ENCODE peak calls at places on chromosomes 5 and 9, in seven cellular contexts. E is HCT116; J is stimulated activated CD4-positive, alpha-beta T cell treated with anti-CD3 and anti-CD28 coated beads, Interleukin-2, amount 100 ng/mL, for 48 hours; A is kidney tubule cell; H is NCI-H2081 treated with DMSO at 0.1 percent for 48 hours; M is posterior cingulate gyrus; T is NCI-H345. D is an unnamed sample.
A peak's percentile ranks its signal among the peaks of the same experiment; 100 is the strongest.

GRCh38 chr5:91049800-91050199 is 333.3 kb downstream of the ARRDC3 start:
- DNase-seq in A (peak; percentile 62), M (no peak), H (no peak), T (no peak), J (no peak), E (no peak), D (no peak)

GRCh38 chr9:801399-802071 is 40.0 kb upstream of the DMRT1 start:
- DNase-seq in E (no peak), T (no peak), H (no peak), M (no peak), A (peak; percentile 65), J (no peak), D (no peak)

GRCh38 chr9:109477269-109478203 is 20.6 kb downstream of the PTPN3 start:
- DNase-seq in A (peak; percentile 100), M (no peak), E (peak; percentile 74), T (peak; percentile 41), H (no peak), J (no peak), D (no peak)

GRCh38 chr5:139755892-139756671 is 39.5 kb upstream of the PSD2 start:
- DNase-seq in T (peak; percentile 36), H (no peak), M (no peak), A (no peak), J (no peak), E (no peak), D (no peak)

GRCh38 chr9:122827759-122828090 is 663 bp downstream of the PDCL start:
- DNase-seq in M (no peak), T (peak; percentile 53), A (peak; percentile 29), E (no peak), J (no peak), H (no peak), D (no peak)

GRCh38 chr5:10671041-10672008 is 89.7 kb downstream of the DAP start:
- DNase-seq in M (no peak), E (no peak), H (no peak), A (peak; percentile 6), J (no peak), T (no peak), D (peak; percentile 41)

GRCh38 chr5:34534237-34535108 is 121.7 kb upstream of the RAI14 start:
- DNase-seq in E (no peak), M (no peak), A (peak; percentile 91), J (no peak), T (no peak), H (no peak), D (no peak)

GRCh38 chr5:4579679-4580078 is 560.5 kb upstream of the ADAMTS16 start:
- DNase-seq in E (no peak), J (no peak), T (no peak), M (no peak), A (no peak), H (no peak), D (no peak)

GRCh38 chr9:382383-382782 is 167.7 kb downstream of the DOCK8 start:
- DNase-seq in A (no peak), E (no peak), T (no peak), J (no peak), H (no peak), M (no peak), D (no peak)

GRCh38 chr9:96738147-96739027 is 39.5 kb downstream of the ZNF510 start:
- DNase-seq in T (no peak), A (no peak), J (no peak), E (no peak), H (no peak), M (no peak), D (no peak)

GRCh38 chr5:179241764-179242370 is 103.4 kb downstream of the ADAMTS2 start:
- DNase-seq in E (no peak), H (no peak), J (no peak), A (no peak), T (no peak), M (no peak), D (no peak)